ENCODE peak calls at places on chromosomes 2 and 18, in eight cellular contexts. One of them, this sample, is unnamed.

GRCh38 chr2:222433381-222434173 is 9.2 kb downstream of the SGPP2 start:
- DNase-seq in AML-193: no peak
- DNase-seq in fibroblast of pulmonary artery: no peak
- DNase-seq in T-helper 22 cell: no peak
- DNase-seq in DMS153: peak
- DNase-seq in fibroblast of the aortic adventitia: no peak
- DNase-seq in H4: no peak
- DNase-seq in chondrocyte: no peak
- DNase-seq in this sample: peak

GRCh38 chr2:103179800-103180199 is 418.0 kb downstream of the TMEM182 start:
- DNase-seq in AML-193: no peak
- DNase-seq in fibroblast of pulmonary artery: no peak
- DNase-seq in T-helper 22 cell: no peak
- DNase-seq in DMS153: no peak
- DNase-seq in fibroblast of the aortic adventitia: no peak
- DNase-seq in H4: no peak
- DNase-seq in chondrocyte: no peak
- DNase-seq in this sample: no peak

GRCh38 chr2:95308426-95308990 is 11.4 kb downstream of the KCNIP3 start:
- DNase-seq in AML-193: no peak
- DNase-seq in fibroblast of pulmonary artery: no peak
- DNase-seq in T-helper 22 cell: no peak
- DNase-seq in DMS153: no peak
- DNase-seq in fibroblast of the aortic adventitia: no peak
- DNase-seq in H4: no peak
- DNase-seq in chondrocyte: no peak
- DNase-seq in this sample: no peak

GRCh38 chr18:69935319-69936190 is 12.1 kb downstream of the CD226 start:
- DNase-seq in AML-193: no peak
- DNase-seq in fibroblast of pulmonary artery: no peak
- DNase-seq in T-helper 22 cell: peak
- DNase-seq in DMS153: no peak
- DNase-seq in fibroblast of the aortic adventitia: no peak
- DNase-seq in H4: peak
- DNase-seq in chondrocyte: no peak
- DNase-seq in this sample: no peak

GRCh38 chr2:154447727-154448418 is 250.6 kb upstream of the KCNJ3 start:
- DNase-seq in AML-193: no peak
- DNase-seq in fibroblast of pulmonary artery: no peak
- DNase-seq in T-helper 22 cell: no peak
- DNase-seq in DMS153: no peak
- DNase-seq in fibroblast of the aortic adventitia: no peak
- DNase-seq in H4: no peak
- DNase-seq in chondrocyte: no peak
- DNase-seq in this sample: no peak

GRCh38 chr2:198314559-198315153 is 510.3 kb downstream of the PLCL1 start:
- DNase-seq in AML-193: peak
- DNase-seq in fibroblast of pulmonary artery: peak
- DNase-seq in T-helper 22 cell: no peak
- DNase-seq in DMS153: peak
- DNase-seq in fibroblast of the aortic adventitia: peak
- DNase-seq in H4: peak
- DNase-seq in chondrocyte: no peak
- DNase-seq in this sample: no peak

GRCh38 chr18:9535430-9535972 is 60.2 kb downstream of the RALBP1 start:
- DNase-seq in AML-193: no peak
- DNase-seq in fibroblast of pulmonary artery: peak
- DNase-seq in T-helper 22 cell: no peak
- DNase-seq in DMS153: no peak
- DNase-seq in fibroblast of the aortic adventitia: peak
- DNase-seq in H4: no peak
- DNase-seq in chondrocyte: peak
- DNase-seq in this sample: no peak

GRCh38 chr2:157439792-157440186 is 4.1 kb downstream of the CYTIP start:
- DNase-seq in AML-193: peak
- DNase-seq in fibroblast of pulmonary artery: no peak
- DNase-seq in T-helper 22 cell: no peak
- DNase-seq in DMS153: no peak
- DNase-seq in fibroblast of the aortic adventitia: no peak
- DNase-seq in H4: no peak
- DNase-seq in chondrocyte: no peak
- DNase-seq in this sample: no peak

GRCh38 chr18:21760321-21760720 is 19.7 kb downstream of the MIB1 start:
- DNase-seq in AML-193: no peak
- DNase-seq in fibroblast of pulmonary artery: peak
- DNase-seq in T-helper 22 cell: no peak
- DNase-seq in DMS153: no peak
- DNase-seq in fibroblast of the aortic adventitia: peak
- DNase-seq in H4: no peak
- DNase-seq in chondrocyte: no peak
- DNase-seq in this sample: no peak

GRCh38 chr18:48918660-48919415 is 31.9 kb downstream of the SMAD7 start:
- DNase-seq in AML-193: no peak
- DNase-seq in fibroblast of pulmonary artery: peak
- DNase-seq in T-helper 22 cell: no peak
- DNase-seq in DMS153: no peak
- DNase-seq in fibroblast of the aortic adventitia: no peak
- DNase-seq in H4: no peak
- DNase-seq in chondrocyte: peak
- DNase-seq in this sample: no peak

GRCh38 chr2:68831688-68832087 is 39.5 kb downstream of the BMP10 start:
- DNase-seq in AML-193: no peak
- DNase-seq in fibroblast of pulmonary artery: peak
- DNase-seq in T-helper 22 cell: no peak
- DNase-seq in DMS153: no peak
- DNase-seq in fibroblast of the aortic adventitia: peak
- DNase-seq in H4: no peak
- DNase-seq in chondrocyte: no peak
- DNase-seq in this sample: no peak

GRCh38 chr18:74446631-74447403 is 10.3 kb downstream of the DIPK1C start:
- DNase-seq in AML-193: no peak
- DNase-seq in fibroblast of pulmonary artery: no peak
- DNase-seq in T-helper 22 cell: no peak
- DNase-seq in DMS153: no peak
- DNase-seq in fibroblast of the aortic adventitia: no peak
- DNase-seq in H4: no peak
- DNase-seq in chondrocyte: no peak
- DNase-seq in this sample: no peak

GRCh38 chr2:10785260-10785659 is 27.3 kb downstream of the PDIA6 start:
- DNase-seq in AML-193: no peak
- DNase-seq in fibroblast of pulmonary artery: no peak
- DNase-seq in T-helper 22 cell: no peak
- DNase-seq in DMS153: no peak
- DNase-seq in fibroblast of the aortic adventitia: no peak
- DNase-seq in H4: no peak
- DNase-seq in chondrocyte: no peak
- DNase-seq in this sample: no peak

GRCh38 chr2:172674034-172674967 is 61.3 kb upstream of the RAPGEF4 start:
- DNase-seq in AML-193: no peak
- DNase-seq in fibroblast of pulmonary artery: peak
- DNase-seq in T-helper 22 cell: no peak
- DNase-seq in DMS153: no peak
- DNase-seq in fibroblast of the aortic adventitia: peak
- DNase-seq in H4: no peak
- DNase-seq in chondrocyte: no peak
- DNase-seq in this sample: no peak

GRCh38 chr2:199524689-199525574 is 67.2 kb upstream of the SATB2 start:
- DNase-seq in AML-193: no peak
- DNase-seq in fibroblast of pulmonary artery: no peak
- DNase-seq in T-helper 22 cell: no peak
- DNase-seq in DMS153: no peak
- DNase-seq in fibroblast of the aortic adventitia: no peak
- DNase-seq in H4: no peak
- DNase-seq in chondrocyte: no peak
- DNase-seq in this sample: no peak

GRCh38 chr2:147364597-147364996 is 480.2 kb upstream of the ACVR2A start:
- DNase-seq in AML-193: no peak
- DNase-seq in fibroblast of pulmonary artery: no peak
- DNase-seq in T-helper 22 cell: no peak
- DNase-seq in DMS153: peak
- DNase-seq in fibroblast of the aortic adventitia: no peak
- DNase-seq in H4: peak
- DNase-seq in chondrocyte: no peak
- DNase-seq in this sample: no peak

GRCh38 chr2:174873457-174873856 is 109.2 kb upstream of the CHRNA1 start:
- DNase-seq in AML-193: no peak
- DNase-seq in fibroblast of pulmonary artery: peak
- DNase-seq in T-helper 22 cell: no peak
- DNase-seq in DMS153: no peak
- DNase-seq in fibroblast of the aortic adventitia: peak
- DNase-seq in H4: no peak
- DNase-seq in chondrocyte: no peak
- DNase-seq in this sample: no peak

GRCh38 chr2:196798980-196799379 is 503 bp downstream of the GTF3C3 start:
- DNase-seq in AML-193: peak
- DNase-seq in fibroblast of pulmonary artery: peak
- DNase-seq in T-helper 22 cell: no peak
- DNase-seq in DMS153: no peak
- DNase-seq in fibroblast of the aortic adventitia: no peak
- DNase-seq in H4: no peak
- DNase-seq in chondrocyte: no peak
- DNase-seq in this sample: no peak

This sample was measured in NCI-H510A.